ENCODE peak calls at places on chromosomes 12 and 14, in five cellular contexts. H is neural progenitor cell, K is mesothelial cell of epicardium, P is pancreas, Q is HCT116. A is an unnamed sample.

GRCh38 chr12:116670859-116671258 is 67.0 kb downstream of the SPRING1 start:
- DNase-seq in P (no peak), Q (no peak), H (no peak), K (no peak), A (no peak)

GRCh38 chr12:52246720-52247621 is 13.9 kb downstream of the KRT7 start:
- DNase-seq in P (peak), H (no peak), Q (peak), K (no peak), A (no peak)

GRCh38 chr12:674272-674781 is 11.1 kb upstream of the NINJ2 start:
- DNase-seq in H (no peak), K (no peak), P (no peak), Q (no peak), A (no peak)

GRCh38 chr12:132263451-132264065 is 65.8 kb downstream of the GALNT9 start:
- DNase-seq in K (no peak), Q (no peak), P (no peak), H (no peak), A (no peak)

GRCh38 chr14:55518391-55518790 is 61.6 kb upstream of the KTN1 start:
- DNase-seq in P (no peak), K (no peak), Q (no peak), H (no peak), A (no peak)

GRCh38 chr12:65634626-65635331 is 189.5 kb upstream of the HMGA2 start:
- DNase-seq in P (no peak), K (no peak), Q (no peak), H (no peak), A (no peak)

GRCh38 chr12:48569946-48570345 is at the start of gene LALBA:
- DNase-seq in K (no peak), H (no peak), Q (no peak), P (no peak), A (no peak)

GRCh38 chr14:101088395-101088667 is 184.8 kb upstream of the RTL1 start:
- DNase-seq in H (no peak), Q (no peak), K (no peak), P (no peak), A (no peak)

GRCh38 chr12:103800252-103800771 is 40.7 kb downstream of the NT5DC3 start:
- DNase-seq in P (peak), H (no peak), K (no peak), Q (no peak), A (no peak)

GRCh38 chr14:30272848-30273563 is 286.0 kb upstream of the G2E3 start:
- DNase-seq in Q (no peak), P (no peak), H (peak), K (no peak), A (no peak)

GRCh38 chr12:26691234-26691970 is 141.6 kb downstream of the ITPR2 start:
- DNase-seq in K (no peak), H (peak), P (no peak), Q (peak), A (no peak)

GRCh38 chr12:89801284-89801683 is 92.6 kb upstream of the ATP2B1 start:
- DNase-seq in P (no peak), Q (no peak), H (no peak), K (no peak), A (no peak)

GRCh38 chr14:35405304-35405996 is 901 bp upstream of the NFKBIA start:
- DNase-seq in P (no peak), Q (no peak), K (no peak), H (peak), A (no peak)

GRCh38 chr12:30840715-30841114 is 85.8 kb upstream of the TSPAN11 start:
- DNase-seq in Q (no peak), K (no peak), P (no peak), H (no peak), A (no peak)

GRCh38 chr12:48977290-48978281 is 536 bp upstream of the WNT1 start:
- DNase-seq in P (peak), K (peak), H (peak), Q (no peak), A (no peak)

GRCh38 chr12:54591001-54591591 is 2.6 kb upstream of the PPP1R1A start:
- DNase-seq in P (no peak), H (no peak), K (no peak), Q (no peak), A (no peak)

GRCh38 chr12:6202331-6202730 is 2.1 kb downstream of the CD9 start:
- DNase-seq in Q (no peak), P (no peak), H (no peak), K (no peak), A (no peak)

GRCh38 chr14:21098134-21098891 is at the start of gene ZNF219:
- DNase-seq in Q (no peak), H (peak), P (peak), K (peak), A (peak)

GRCh38 chr14:21055473-21056117 is 2.0 kb upstream of the RNASE8 start:
- DNase-seq in P (peak), H (no peak), K (no peak), Q (no peak), A (no peak)

GRCh38 chr12:45208604-45209487 is 7.0 kb upstream of the ANO6 start:
- DNase-seq in Q (peak), K (no peak), P (no peak), H (no peak), A (no peak)

GRCh38 chr12:132393991-132394949 is 64.9 kb upstream of the GALNT9 start:
- DNase-seq in Q (no peak), H (no peak), K (no peak), P (peak), A (no peak)

GRCh38 chr12:108525681-108526080 is 10.6 kb downstream of the FICD start:
- DNase-seq in K (no peak), H (no peak), Q (no peak), P (no peak), A (no peak)

GRCh38 chr12:128606970-128607369 is 216.8 kb downstream of the SLC15A4 start:
- DNase-seq in H (no peak), Q (no peak), K (no peak), P (no peak), A (no peak)

GRCh38 chr14:21498540-21499526 is 12.3 kb downstream of the METTL3 start:
- DNase-seq in H (peak), P (no peak), K (no peak), Q (peak), A (no peak)

GRCh38 chr12:9049520-9050133 is 60.3 kb downstream of the KLRG1 start:
- DNase-seq in Q (peak), K (no peak), P (no peak), H (peak), A (no peak)

GRCh38 chr12:75389061-75389460 is 1.8 kb upstream of the GLIPR1L2 start:
- DNase-seq in Q (peak), P (no peak), H (no peak), K (no peak), A (no peak)

DNA sequence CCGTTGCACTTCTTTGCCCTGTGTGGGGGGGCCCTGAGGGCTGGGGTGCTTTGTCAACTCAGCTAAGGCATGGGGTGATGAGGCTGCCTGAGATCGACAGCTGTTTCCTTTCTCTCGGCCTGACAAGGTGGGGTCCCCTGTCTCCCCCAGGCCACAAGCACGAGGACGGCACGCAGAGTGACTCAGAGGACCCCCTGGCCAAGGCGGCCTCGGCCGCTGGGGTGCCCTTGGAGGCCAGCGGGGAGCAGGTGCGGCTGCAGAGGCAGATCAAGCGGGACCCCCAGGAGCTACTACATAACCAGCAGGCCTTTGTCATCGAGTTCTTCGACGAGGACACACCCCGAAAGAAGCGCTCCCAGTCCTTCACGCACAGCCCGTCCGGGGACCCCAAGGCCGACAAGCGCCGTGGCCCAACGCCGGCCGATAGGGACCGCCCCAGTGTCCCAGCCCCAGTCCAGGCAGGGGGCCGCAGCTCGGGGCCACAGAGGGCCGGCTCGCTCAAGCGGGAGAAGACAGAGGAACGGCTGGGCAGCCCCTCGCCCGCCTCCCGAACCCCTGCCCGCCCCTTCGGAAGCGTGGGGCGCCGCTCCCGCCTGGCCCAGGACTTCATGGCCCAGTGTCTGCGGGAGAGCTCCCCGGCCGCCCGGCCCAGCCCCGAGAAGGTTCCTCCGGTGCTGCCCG is 18.8 kb downstream of the CEP170B start:
- DNase-seq in P (no peak), Q (no peak), H (no peak), K (peak), A (no peak)
- TF ChIP-seq CTCF in P (no peak), Q (no peak), H (no peak), K (no peak), A (no peak)

GRCh38 chr14:50340945-50341344 is 28.8 kb downstream of the DMAC2L start:
- DNase-seq in H (peak), Q (no peak), P (no peak), K (no peak), A (no peak)
- TF ChIP-seq CTCF in H (peak), Q (no peak), P (no peak), K (no peak), A (peak)

GRCh38 chr14:92665699-92666110 is 82.7 kb downstream of the LGMN start:
- DNase-seq in H (no peak), K (no peak), Q (no peak), P (no peak), A (no peak)
- TF ChIP-seq CTCF in H (no peak), K (no peak), Q (no peak), P (no peak), A (no peak)

GRCh38 chr12:21657336-21658077 is at the start of gene LDHB:
- DNase-seq in Q (peak), P (peak), H (peak), K (peak), A (peak)

GRCh38 chr12:21662122-21662792 is 4.6 kb upstream of the LDHB start:
- DNase-seq in P (no peak), K (no peak), H (no peak), Q (no peak), A (no peak)

GRCh38 chr12:21656931-21657335 is 709 bp downstream of the LDHB start:
- DNase-seq in K (no peak), H (peak), P (no peak), Q (peak), A (no peak)

GRCh38 chr12:21655594-21655993 is 2.0 kb downstream of the LDHB start:
- DNase-seq in H (no peak), K (no peak), P (no peak), Q (no peak), A (no peak)

GRCh38 chr12:21659383-21659782 is 1.7 kb upstream of the LDHB start:
- DNase-seq in H (no peak), P (no peak), K (no peak), Q (peak), A (no peak)
- TF ChIP-seq CTCF in H (peak), P (no peak), K (peak), Q (no peak), A (no peak)

GRCh38 chr14:64040044-64040443 is 187.2 kb downstream of the SYNE2 start:
- DNase-seq in K (no peak), P (no peak), Q (no peak), H (no peak), A (no peak)
- TF ChIP-seq CTCF in K (peak), P (no peak), Q (peak), H (peak), A (peak)

DNA sequence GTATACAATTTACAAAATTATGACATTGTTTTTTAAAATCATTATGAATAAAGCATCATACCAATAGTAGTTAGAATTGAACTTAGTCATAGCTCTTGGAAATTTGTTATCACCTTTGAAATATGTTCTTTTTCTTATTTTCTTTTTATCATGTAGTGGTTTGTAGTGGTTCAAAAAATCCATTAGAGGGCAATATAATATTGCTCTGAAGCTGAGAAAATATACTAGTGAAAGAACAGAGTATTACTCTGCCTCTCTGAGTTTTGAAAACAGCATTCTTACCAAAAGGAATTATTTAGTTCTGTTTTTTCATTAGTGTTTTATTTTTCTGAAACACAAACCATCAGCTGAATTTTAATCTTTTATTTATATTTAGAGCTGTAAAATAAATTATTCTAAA is 76.2 kb downstream of the PDZRN4 start:
- DNase-seq in Q (no peak), H (no peak), P (no peak), K (no peak), A (no peak)
- TF ChIP-seq CTCF in Q (peak), H (peak), P (no peak), K (peak), A (peak)

GRCh38 chr14:69574266-69574953 is at the start of gene CCDC177:
- DNase-seq in H (peak), Q (peak), P (peak), K (peak), A (peak)

GRCh38 chr14:69572634-69573135 is 2.0 kb downstream of the CCDC177 start:
- DNase-seq in K (no peak), P (no peak), Q (no peak), H (no peak), A (no peak)

GRCh38 chr14:69573205-69573840 is 1.3 kb downstream of the CCDC177 start:
- DNase-seq in P (no peak), Q (no peak), K (no peak), H (no peak), A (peak)

GRCh38 chr14:69573841-69574265 is 818 bp downstream of the CCDC177 start:
- DNase-seq in P (no peak), H (peak), K (no peak), Q (no peak), A (peak)

DNA sequence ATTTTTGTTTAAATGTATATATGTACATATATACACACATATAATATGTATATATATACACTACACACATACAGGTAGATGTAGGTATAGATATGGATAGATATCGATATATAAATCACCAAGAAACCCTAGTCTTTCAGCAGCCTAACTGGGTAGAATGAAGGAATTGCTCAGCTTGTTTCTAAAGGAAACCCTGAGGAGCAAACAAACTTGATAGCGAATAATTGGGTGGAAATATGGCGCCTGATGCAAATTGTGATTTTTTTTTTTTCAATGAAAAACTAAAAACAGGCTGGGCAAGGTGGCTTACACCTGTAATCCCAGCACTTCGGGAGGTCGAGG is 254 bp upstream of the CCDC177 start:
- DNase-seq in K (no peak), P (no peak), Q (no peak), H (no peak), A (no peak)
- TF ChIP-seq CTCF in K (peak), P (no peak), Q (no peak), H (no peak), A (no peak)

DNA sequence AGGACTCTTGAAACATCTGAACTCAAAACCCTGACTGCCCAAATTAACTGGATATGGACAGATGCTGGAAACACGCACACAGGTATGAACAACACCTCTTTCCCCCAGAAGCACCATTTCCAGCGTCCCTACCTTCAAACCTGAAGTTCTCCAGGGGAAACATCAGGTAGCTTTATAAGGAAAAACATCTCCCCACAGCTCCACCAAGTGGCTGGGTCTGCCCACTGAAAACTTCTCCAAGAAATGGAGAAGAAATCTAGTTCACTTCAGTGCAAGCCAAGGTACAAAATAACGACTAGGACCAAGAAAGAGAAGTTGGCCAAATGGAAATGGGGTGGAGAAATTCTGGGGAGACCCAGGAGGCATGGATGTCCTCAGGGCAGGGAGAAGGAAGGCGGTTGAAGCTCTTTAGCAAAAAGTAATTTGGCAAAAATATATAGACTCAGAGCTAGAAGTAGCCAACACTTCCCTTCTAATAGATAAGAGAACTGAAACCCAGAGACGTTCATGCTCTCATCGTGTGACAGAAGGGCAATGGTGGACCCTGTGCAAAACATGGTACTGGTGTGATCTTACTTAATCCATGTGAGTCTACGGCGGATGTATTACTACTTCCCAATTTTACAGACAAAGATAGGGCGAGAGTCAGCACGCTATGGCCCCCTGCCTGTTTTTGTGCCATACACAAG is 10.5 kb upstream of the NUAK1 start:
- DNase-seq in P (no peak), Q (peak), H (peak), K (no peak), A (no peak)
- TF ChIP-seq CTCF in P (peak), Q (peak), H (peak), K (peak), A (peak)

DNA sequence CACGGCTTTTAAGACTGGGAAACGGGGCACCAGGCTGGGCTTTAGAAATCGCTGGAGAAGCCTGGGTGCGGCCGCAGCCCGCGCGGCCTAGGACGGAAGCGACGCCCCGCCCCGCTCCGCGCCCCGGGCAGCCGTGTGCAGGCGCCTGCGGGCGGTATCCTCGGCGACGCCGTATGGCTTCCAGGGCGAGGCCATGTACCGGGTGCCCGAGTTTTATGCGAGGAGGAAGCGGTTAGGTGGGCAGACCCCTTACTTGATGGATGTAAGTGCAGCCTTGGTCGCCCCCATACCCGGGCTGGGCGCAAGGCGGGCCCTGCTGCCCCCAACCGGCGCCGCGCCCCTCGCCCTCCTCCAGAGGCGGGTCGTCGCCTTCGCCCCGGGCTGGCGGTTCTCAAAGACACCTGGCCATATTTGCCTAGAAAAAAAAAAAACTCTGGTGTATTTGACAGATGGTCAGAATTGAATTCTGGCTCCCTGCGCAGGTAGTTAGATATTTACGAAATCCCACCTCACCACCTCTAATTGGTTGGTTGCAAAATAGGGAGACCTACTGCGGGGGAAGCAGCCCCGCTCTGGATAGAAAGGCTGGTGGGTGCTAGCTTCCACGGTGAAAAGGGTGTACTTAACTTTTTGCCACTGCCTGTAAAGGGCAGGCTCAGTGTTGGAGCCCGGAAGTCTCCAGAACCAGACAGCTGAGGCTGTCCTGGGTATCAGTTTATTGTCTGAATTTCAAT is at the start of gene PPP1R36:
- DNase-seq in P (peak), Q (no peak), H (peak), K (no peak), A (no peak)
- TF ChIP-seq CTCF in P (no peak), Q (no peak), H (no peak), K (no peak), A (no peak)

GRCh38 chr14:106802413-106803364 is 1276.3 kb downstream of the TMEM121 start:
- DNase-seq in Q (no peak), K (no peak), H (no peak), P (peak), A (no peak)
- TF ChIP-seq CTCF in Q (no peak), K (no peak), H (no peak), P (no peak), A (no peak)